ENCODE peak calls at places on chromosomes 7 and 10, in four cellular contexts. E is mammary epithelial cell; M is stimulated activated CD4-positive, alpha-beta T cell treated with anti-CD3 and anti-CD28 coated beads, Interleukin-12 subunit alpha, Interleukin-12 subunit beta, amount 100 ng/mL, for 4 hours; C is adipocyte. F is an unnamed sample.

GRCh38 chr7:18221377-18222290 is 194.0 kb upstream of the PRPS1L1 start:
- DNase-seq in C (peak; percentile 58), E (no peak), M (no peak), F (no peak)

GRCh38 chr10:29279779-29280535 is 8.9 kb upstream of the LYZL1 start:
- DNase-seq in C (no peak), E (no peak), M (no peak), F (no peak)

GRCh38 chr10:89279449-89279869 is 22.4 kb upstream of the IFIT2 start:
- DNase-seq in C (no peak), M (no peak), E (peak; percentile 45), F (peak; percentile 53)

GRCh38 chr10:24821986-24822385 is 98.3 kb upstream of the ARHGAP21 start:
- DNase-seq in C (no peak), M (no peak), E (peak; percentile 81), F (peak; percentile 85)

GRCh38 chr10:77673086-77673485 is 35.5 kb upstream of the KCNMA1 start:
- DNase-seq in C (no peak), M (no peak), E (peak; percentile 29), F (no peak)

GRCh38 chr10:31136951-31137885 is 105.6 kb upstream of the ZNF438 start:
- DNase-seq in M (no peak), C (peak; percentile 51), E (peak; percentile 46), F (no peak)

GRCh38 chr7:135919071-135919841 is 57.9 kb downstream of the MTPN start:
- DNase-seq in E (no peak), C (no peak), M (no peak), F (no peak)

GRCh38 chr7:12067156-12067831 is 143.8 kb upstream of the TMEM106B start:
- DNase-seq in M (peak; percentile 36), E (peak; percentile 28), C (peak; percentile 85), F (peak; percentile 67)

GRCh38 chr7:22613466-22613865 is 113.5 kb upstream of the STEAP1B start:
- DNase-seq in C (peak; percentile 19), M (no peak), E (no peak), F (no peak)

GRCh38 chr7:158416283-158416933 is 171.2 kb downstream of the PTPRN2 start:
- DNase-seq in M (no peak), C (no peak), E (no peak), F (no peak)

GRCh38 chr10:97718178-97718577 is 4.6 kb downstream of the MARVELD1 start:
- DNase-seq in C (no peak), E (no peak), M (no peak), F (no peak)

GRCh38 chr7:158362001-158362400 is 225.6 kb downstream of the PTPRN2 start:
- DNase-seq in C (no peak), M (no peak), E (no peak), F (no peak)

GRCh38 chr10:127974911-127975310 is 68.0 kb downstream of the PTPRE start:
- DNase-seq in C (no peak), M (no peak), E (no peak), F (no peak)

GRCh38 chr10:266974-267425 is 131.7 kb downstream of the ZMYND11 start:
- DNase-seq in M (no peak), C (peak; percentile 49), E (peak; percentile 50), F (peak; percentile 46)

GRCh38 chr7:138097064-138097741 is 20.9 kb downstream of the AKR1D1 start:
- DNase-seq in E (peak; percentile 29), M (no peak), C (peak; percentile 7), F (peak; percentile 51)

GRCh38 chr10:71347587-71348395 is 28.7 kb downstream of the SLC29A3 start:
- DNase-seq in C (no peak), E (no peak), M (no peak), F (no peak)

GRCh38 chr10:74755273-74755672 is 71.1 kb upstream of the KAT6B start:
- DNase-seq in M (no peak), E (no peak), C (no peak), F (no peak)

GRCh38 chr10:71273506-71273905 is 45.6 kb upstream of the SLC29A3 start:
- DNase-seq in M (no peak), E (no peak), C (no peak), F (no peak)